ENCODE peak calls at places on chromosomes 7 and 10, in eight cellular contexts. One of them, this sample, is unnamed.
A peak's percentile ranks its signal among the peaks of the same experiment; 100 is the strongest.

GRCh38 chr7:31076051-31076450 is 23.9 kb downstream of the ADCYAP1R1 start:
- DNase-seq in NCI-H1092: no peak
- DNase-seq in fibroblast of lung: no peak
- DNase-seq in NCI-H748 treated with DMSO at 0.1 percent for 48 hours: no peak
- DNase-seq in GM12865: no peak
- DNase-seq in dorsolateral prefrontal cortex: no peak
- DNase-seq in anterior cingulate cortex: no peak
- DNase-seq in HFF-Myc: no peak
- DNase-seq in this sample: no peak

GRCh38 chr10:132908621-132909295 is 33.6 kb downstream of the CFAP46 start:
- DNase-seq in NCI-H1092: no peak
- DNase-seq in fibroblast of lung: no peak
- DNase-seq in NCI-H748 treated with DMSO at 0.1 percent for 48 hours: no peak
- DNase-seq in GM12865: no peak
- DNase-seq in dorsolateral prefrontal cortex: no peak
- DNase-seq in anterior cingulate cortex: no peak
- DNase-seq in HFF-Myc: no peak
- DNase-seq in this sample: no peak

GRCh38 chr10:131692176-131692575 is 208.6 kb upstream of the PPP2R2D start:
- DNase-seq in NCI-H1092: no peak
- DNase-seq in fibroblast of lung: no peak
- DNase-seq in NCI-H748 treated with DMSO at 0.1 percent for 48 hours: no peak
- DNase-seq in GM12865: no peak
- DNase-seq in dorsolateral prefrontal cortex: no peak
- DNase-seq in anterior cingulate cortex: no peak
- DNase-seq in HFF-Myc: no peak
- DNase-seq in this sample: no peak

GRCh38 chr7:54904130-54904529 is 114.7 kb upstream of the EGFR start:
- DNase-seq in NCI-H1092: no peak
- DNase-seq in fibroblast of lung: peak; percentile 93
- DNase-seq in NCI-H748 treated with DMSO at 0.1 percent for 48 hours: no peak
- DNase-seq in GM12865: no peak
- DNase-seq in dorsolateral prefrontal cortex: no peak
- DNase-seq in anterior cingulate cortex: no peak
- DNase-seq in HFF-Myc: peak; percentile 70
- DNase-seq in this sample: no peak

GRCh38 chr10:116741391-116742351 is 695 bp downstream of the HSPA12A start:
- DNase-seq in NCI-H1092: no peak
- DNase-seq in fibroblast of lung: no peak
- DNase-seq in NCI-H748 treated with DMSO at 0.1 percent for 48 hours: no peak
- DNase-seq in GM12865: no peak
- DNase-seq in dorsolateral prefrontal cortex: peak; percentile 59
- DNase-seq in anterior cingulate cortex: no peak
- DNase-seq in HFF-Myc: no peak
- DNase-seq in this sample: no peak

GRCh38 chr10:95242581-95243317 is 48.1 kb downstream of the PDLIM1 start:
- DNase-seq in NCI-H1092: no peak
- DNase-seq in fibroblast of lung: peak; percentile 69
- DNase-seq in NCI-H748 treated with DMSO at 0.1 percent for 48 hours: peak; percentile 19
- DNase-seq in GM12865: peak; percentile 58
- DNase-seq in dorsolateral prefrontal cortex: no peak
- DNase-seq in anterior cingulate cortex: no peak
- DNase-seq in HFF-Myc: no peak
- DNase-seq in this sample: peak; percentile 30

GRCh38 chr10:1886039-1886438 is 148.7 kb upstream of the ADARB2 start:
- DNase-seq in NCI-H1092: no peak
- DNase-seq in fibroblast of lung: no peak
- DNase-seq in NCI-H748 treated with DMSO at 0.1 percent for 48 hours: no peak
- DNase-seq in GM12865: no peak
- DNase-seq in dorsolateral prefrontal cortex: no peak
- DNase-seq in anterior cingulate cortex: no peak
- DNase-seq in HFF-Myc: no peak
- DNase-seq in this sample: no peak

GRCh38 chr10:73494877-73495225 is 973 bp downstream of the PPP3CB start:
- DNase-seq in NCI-H1092: no peak
- DNase-seq in fibroblast of lung: peak; percentile 18
- DNase-seq in NCI-H748 treated with DMSO at 0.1 percent for 48 hours: no peak
- DNase-seq in GM12865: no peak
- DNase-seq in dorsolateral prefrontal cortex: no peak
- DNase-seq in anterior cingulate cortex: no peak
- DNase-seq in HFF-Myc: no peak
- DNase-seq in this sample: no peak

GRCh38 chr7:120825152-120825551 is 32.8 kb downstream of the TSPAN12 start:
- DNase-seq in NCI-H1092: no peak
- DNase-seq in fibroblast of lung: peak; percentile 41
- DNase-seq in NCI-H748 treated with DMSO at 0.1 percent for 48 hours: no peak
- DNase-seq in GM12865: no peak
- DNase-seq in dorsolateral prefrontal cortex: no peak
- DNase-seq in anterior cingulate cortex: no peak
- DNase-seq in HFF-Myc: no peak
- DNase-seq in this sample: no peak

GRCh38 chr7:151838861-151839381 is 38.0 kb downstream of the PRKAG2 start:
- DNase-seq in NCI-H1092: no peak
- DNase-seq in fibroblast of lung: no peak
- DNase-seq in NCI-H748 treated with DMSO at 0.1 percent for 48 hours: no peak
- DNase-seq in GM12865: peak; percentile 38
- DNase-seq in dorsolateral prefrontal cortex: no peak
- DNase-seq in anterior cingulate cortex: no peak
- DNase-seq in HFF-Myc: no peak
- DNase-seq in this sample: no peak

GRCh38 chr7:126529833-126530232 is 722.9 kb downstream of the GRM8 start:
- DNase-seq in NCI-H1092: no peak
- DNase-seq in fibroblast of lung: no peak
- DNase-seq in NCI-H748 treated with DMSO at 0.1 percent for 48 hours: no peak
- DNase-seq in GM12865: no peak
- DNase-seq in dorsolateral prefrontal cortex: no peak
- DNase-seq in anterior cingulate cortex: no peak
- DNase-seq in HFF-Myc: no peak
- DNase-seq in this sample: no peak

GRCh38 chr10:127048630-127049029 is 143.4 kb downstream of the DOCK1 start:
- DNase-seq in NCI-H1092: no peak
- DNase-seq in fibroblast of lung: no peak
- DNase-seq in NCI-H748 treated with DMSO at 0.1 percent for 48 hours: peak; percentile 42
- DNase-seq in GM12865: no peak
- DNase-seq in dorsolateral prefrontal cortex: no peak
- DNase-seq in anterior cingulate cortex: no peak
- DNase-seq in HFF-Myc: no peak
- DNase-seq in this sample: no peak

This sample was measured in neuronal stem cell.